ENCODE peak calls at places on chromosomes 4 and X, in ten cellular contexts. One of them, this sample, is unnamed.

GRCh38 chrX:13716455-13716854 is 18.0 kb downstream of the TRAPPC2 start:
- DNase-seq in neural progenitor cell: no peak
- DNase-seq in fibroblast of mammary gland: no peak
- DNase-seq in endothelial cell: no peak
- DNase-seq in PC-3: no peak
- DNase-seq in RWPE1: no peak
- DNase-seq in right atrium auricular region: no peak
- DNase-seq in activated B cell treated with CpG ODN at 0.5 μM for 24 hours: no peak
- DNase-seq in transverse colon: no peak
- DNase-seq in H9: no peak
- DNase-seq in this sample: no peak

GRCh38 chrX:72247206-72247944 is 8.5 kb upstream of the ERCC6L start:
- DNase-seq in neural progenitor cell: no peak
- DNase-seq in fibroblast of mammary gland: peak
- DNase-seq in endothelial cell: no peak
- DNase-seq in PC-3: peak
- DNase-seq in RWPE1: no peak
- DNase-seq in right atrium auricular region: no peak
- DNase-seq in activated B cell treated with CpG ODN at 0.5 μM for 24 hours: no peak
- DNase-seq in transverse colon: peak
- DNase-seq in H9: no peak
- DNase-seq in this sample: no peak

GRCh38 chr4:85909851-85910250 is 434.9 kb downstream of the ARHGAP24 start:
- DNase-seq in neural progenitor cell: no peak
- DNase-seq in fibroblast of mammary gland: no peak
- DNase-seq in endothelial cell: no peak
- DNase-seq in PC-3: no peak
- DNase-seq in RWPE1: no peak
- DNase-seq in right atrium auricular region: no peak
- DNase-seq in activated B cell treated with CpG ODN at 0.5 μM for 24 hours: no peak
- DNase-seq in transverse colon: no peak
- DNase-seq in H9: no peak
- DNase-seq in this sample: no peak

GRCh38 chr4:55947912-55948725 is 626 bp upstream of the CEP135 start:
- DNase-seq in neural progenitor cell: no peak
- DNase-seq in fibroblast of mammary gland: peak
- DNase-seq in endothelial cell: peak
- DNase-seq in PC-3: peak
- DNase-seq in RWPE1: peak
- DNase-seq in right atrium auricular region: no peak
- DNase-seq in activated B cell treated with CpG ODN at 0.5 μM for 24 hours: no peak
- DNase-seq in transverse colon: no peak
- DNase-seq in H9: no peak
- DNase-seq in this sample: no peak

GRCh38 chr4:1767770-1768366 is 25.2 kb upstream of the FGFR3 start:
- DNase-seq in neural progenitor cell: peak
- DNase-seq in fibroblast of mammary gland: peak
- DNase-seq in endothelial cell: peak
- DNase-seq in PC-3: no peak
- DNase-seq in RWPE1: no peak
- DNase-seq in right atrium auricular region: no peak
- DNase-seq in activated B cell treated with CpG ODN at 0.5 μM for 24 hours: no peak
- DNase-seq in transverse colon: peak
- DNase-seq in H9: peak
- DNase-seq in this sample: no peak

GRCh38 chr4:76883147-76883546 is 14.8 kb downstream of the SOWAHB start:
- DNase-seq in neural progenitor cell: no peak
- DNase-seq in fibroblast of mammary gland: no peak
- DNase-seq in endothelial cell: no peak
- DNase-seq in PC-3: no peak
- DNase-seq in RWPE1: no peak
- DNase-seq in right atrium auricular region: no peak
- DNase-seq in activated B cell treated with CpG ODN at 0.5 μM for 24 hours: no peak
- DNase-seq in transverse colon: no peak
- DNase-seq in H9: no peak
- DNase-seq in this sample: no peak

GRCh38 chr4:12116009-12116542 is 687.4 kb upstream of the HS3ST1 start:
- DNase-seq in neural progenitor cell: no peak
- DNase-seq in fibroblast of mammary gland: no peak
- DNase-seq in endothelial cell: no peak
- DNase-seq in PC-3: no peak
- DNase-seq in RWPE1: no peak
- DNase-seq in right atrium auricular region: no peak
- DNase-seq in activated B cell treated with CpG ODN at 0.5 μM for 24 hours: no peak
- DNase-seq in transverse colon: no peak
- DNase-seq in H9: no peak
- DNase-seq in this sample: no peak

GRCh38 chr4:186622788-186623464 is 67.6 kb upstream of the MTNR1A start:
- DNase-seq in neural progenitor cell: no peak
- DNase-seq in fibroblast of mammary gland: peak
- DNase-seq in endothelial cell: no peak
- DNase-seq in PC-3: no peak
- DNase-seq in RWPE1: peak
- DNase-seq in right atrium auricular region: peak
- DNase-seq in activated B cell treated with CpG ODN at 0.5 μM for 24 hours: no peak
- DNase-seq in transverse colon: no peak
- DNase-seq in H9: no peak
- DNase-seq in this sample: no peak

GRCh38 chr4:16597829-16598228 is 300.6 kb downstream of the LDB2 start:
- DNase-seq in neural progenitor cell: peak
- DNase-seq in fibroblast of mammary gland: peak
- DNase-seq in endothelial cell: peak
- DNase-seq in PC-3: peak
- DNase-seq in RWPE1: no peak
- DNase-seq in right atrium auricular region: no peak
- DNase-seq in activated B cell treated with CpG ODN at 0.5 μM for 24 hours: no peak
- DNase-seq in transverse colon: no peak
- DNase-seq in H9: no peak
- DNase-seq in this sample: no peak

GRCh38 chr4:5890063-5890727 is 2.7 kb downstream of the CRMP1 start:
- DNase-seq in neural progenitor cell: peak
- DNase-seq in fibroblast of mammary gland: no peak
- DNase-seq in endothelial cell: peak
- DNase-seq in PC-3: no peak
- DNase-seq in RWPE1: no peak
- DNase-seq in right atrium auricular region: no peak
- DNase-seq in activated B cell treated with CpG ODN at 0.5 μM for 24 hours: no peak
- DNase-seq in transverse colon: no peak
- DNase-seq in H9: peak
- DNase-seq in this sample: no peak

GRCh38 chr4:128573781-128574508 is 235.6 kb upstream of the JADE1 start:
- DNase-seq in neural progenitor cell: no peak
- DNase-seq in fibroblast of mammary gland: peak
- DNase-seq in endothelial cell: no peak
- DNase-seq in PC-3: peak
- DNase-seq in RWPE1: no peak
- DNase-seq in right atrium auricular region: no peak
- DNase-seq in activated B cell treated with CpG ODN at 0.5 μM for 24 hours: no peak
- DNase-seq in transverse colon: no peak
- DNase-seq in H9: no peak
- DNase-seq in this sample: no peak

GRCh38 chr4:108881190-108881589 is 118.3 kb upstream of the ETNPPL start:
- DNase-seq in neural progenitor cell: peak
- DNase-seq in fibroblast of mammary gland: peak
- DNase-seq in endothelial cell: no peak
- DNase-seq in PC-3: no peak
- DNase-seq in RWPE1: peak
- DNase-seq in right atrium auricular region: no peak
- DNase-seq in activated B cell treated with CpG ODN at 0.5 μM for 24 hours: no peak
- DNase-seq in transverse colon: no peak
- DNase-seq in H9: no peak
- DNase-seq in this sample: no peak

GRCh38 chr4:138138774-138139173 is 103.4 kb downstream of the SLC7A11 start:
- DNase-seq in neural progenitor cell: no peak
- DNase-seq in fibroblast of mammary gland: no peak
- DNase-seq in endothelial cell: no peak
- DNase-seq in PC-3: no peak
- DNase-seq in RWPE1: no peak
- DNase-seq in right atrium auricular region: no peak
- DNase-seq in activated B cell treated with CpG ODN at 0.5 μM for 24 hours: no peak
- DNase-seq in transverse colon: no peak
- DNase-seq in H9: no peak
- DNase-seq in this sample: no peak

GRCh38 chr4:26570596-26570995 is 13.3 kb upstream of the TBC1D19 start:
- DNase-seq in neural progenitor cell: no peak
- DNase-seq in fibroblast of mammary gland: peak
- DNase-seq in endothelial cell: no peak
- DNase-seq in PC-3: no peak
- DNase-seq in RWPE1: no peak
- DNase-seq in right atrium auricular region: no peak
- DNase-seq in activated B cell treated with CpG ODN at 0.5 μM for 24 hours: no peak
- DNase-seq in transverse colon: no peak
- DNase-seq in H9: no peak
- DNase-seq in this sample: no peak

GRCh38 chrX:35461164-35461563 is 337.0 kb upstream of the MAGEB16 start:
- DNase-seq in neural progenitor cell: no peak
- DNase-seq in fibroblast of mammary gland: no peak
- DNase-seq in endothelial cell: no peak
- DNase-seq in PC-3: no peak
- DNase-seq in RWPE1: no peak
- DNase-seq in right atrium auricular region: no peak
- DNase-seq in activated B cell treated with CpG ODN at 0.5 μM for 24 hours: no peak
- DNase-seq in transverse colon: no peak
- DNase-seq in H9: no peak
- DNase-seq in this sample: no peak

GRCh38 chr4:64272432-64272831 is 136.8 kb downstream of the TECRL start:
- DNase-seq in neural progenitor cell: no peak
- DNase-seq in fibroblast of mammary gland: no peak
- DNase-seq in endothelial cell: no peak
- DNase-seq in PC-3: peak
- DNase-seq in RWPE1: no peak
- DNase-seq in right atrium auricular region: no peak
- DNase-seq in activated B cell treated with CpG ODN at 0.5 μM for 24 hours: no peak
- DNase-seq in transverse colon: no peak
- DNase-seq in H9: peak
- DNase-seq in this sample: no peak

GRCh38 chr4:64266263-64266662 is 143.0 kb downstream of the TECRL start:
- DNase-seq in neural progenitor cell: no peak
- DNase-seq in fibroblast of mammary gland: no peak
- DNase-seq in endothelial cell: no peak
- DNase-seq in PC-3: no peak
- DNase-seq in RWPE1: no peak
- DNase-seq in right atrium auricular region: no peak
- DNase-seq in activated B cell treated with CpG ODN at 0.5 μM for 24 hours: no peak
- DNase-seq in transverse colon: no peak
- DNase-seq in H9: no peak
- DNase-seq in this sample: no peak

GRCh38 chr4:64271601-64272081 is 137.6 kb downstream of the TECRL start:
- DNase-seq in neural progenitor cell: no peak
- DNase-seq in fibroblast of mammary gland: no peak
- DNase-seq in endothelial cell: no peak
- DNase-seq in PC-3: peak
- DNase-seq in RWPE1: no peak
- DNase-seq in right atrium auricular region: peak
- DNase-seq in activated B cell treated with CpG ODN at 0.5 μM for 24 hours: no peak
- DNase-seq in transverse colon: no peak
- DNase-seq in H9: peak
- DNase-seq in this sample: no peak
- TF ChIP-seq CTCF in neural progenitor cell: no peak
- TF ChIP-seq CTCF in fibroblast of mammary gland: no peak
- TF ChIP-seq CTCF in endothelial cell: no peak
- TF ChIP-seq CTCF in PC-3: peak
- TF ChIP-seq CTCF in RWPE1: no peak
- TF ChIP-seq CTCF in right atrium auricular region: peak
- TF ChIP-seq CTCF in activated B cell treated with CpG ODN at 0.5 μM for 24 hours: no peak
- TF ChIP-seq CTCF in transverse colon: no peak
- TF ChIP-seq CTCF in H9: peak
- TF ChIP-seq CTCF in this sample: no peak

DNA sequence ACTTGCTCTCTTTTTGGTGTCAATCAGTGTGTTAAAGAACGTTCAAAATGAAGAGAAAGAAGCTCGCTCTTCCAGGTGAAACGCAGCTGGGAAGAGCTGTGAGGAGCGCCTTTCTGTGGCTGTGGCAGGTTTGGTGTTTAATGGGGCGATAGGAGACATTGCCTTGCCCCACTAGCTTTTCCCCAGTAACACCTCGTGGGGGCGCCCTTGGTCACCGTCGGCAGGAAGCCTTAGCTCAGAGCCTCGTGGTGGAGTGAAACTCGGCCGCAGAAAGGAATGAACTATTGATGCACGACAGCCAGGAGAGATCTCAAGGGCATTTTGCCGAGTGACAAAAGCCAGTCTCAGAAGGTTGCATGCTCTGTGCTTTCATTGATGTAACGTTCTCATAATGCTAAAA is 65.1 kb downstream of the GPR143 start:
- DNase-seq in neural progenitor cell: no peak
- DNase-seq in fibroblast of mammary gland: no peak
- DNase-seq in endothelial cell: no peak
- DNase-seq in PC-3: no peak
- DNase-seq in RWPE1: no peak
- DNase-seq in right atrium auricular region: no peak
- DNase-seq in activated B cell treated with CpG ODN at 0.5 μM for 24 hours: no peak
- DNase-seq in transverse colon: no peak
- DNase-seq in H9: peak
- DNase-seq in this sample: no peak
- TF ChIP-seq CTCF in neural progenitor cell: no peak
- TF ChIP-seq CTCF in fibroblast of mammary gland: no peak
- TF ChIP-seq CTCF in endothelial cell: no peak
- TF ChIP-seq CTCF in PC-3: no peak
- TF ChIP-seq CTCF in RWPE1: no peak
- TF ChIP-seq CTCF in right atrium auricular region: no peak
- TF ChIP-seq CTCF in activated B cell treated with CpG ODN at 0.5 μM for 24 hours: no peak
- TF ChIP-seq CTCF in transverse colon: no peak
- TF ChIP-seq CTCF in H9: peak
- TF ChIP-seq CTCF in this sample: no peak

GRCh38 chrX:26445288-26445687 is 229.3 kb downstream of the MAGEB5 start:
- DNase-seq in neural progenitor cell: no peak
- DNase-seq in fibroblast of mammary gland: no peak
- DNase-seq in endothelial cell: no peak
- DNase-seq in PC-3: no peak
- DNase-seq in RWPE1: no peak
- DNase-seq in right atrium auricular region: no peak
- DNase-seq in activated B cell treated with CpG ODN at 0.5 μM for 24 hours: no peak
- DNase-seq in transverse colon: no peak
- DNase-seq in H9: no peak
- DNase-seq in this sample: no peak

GRCh38 chrX:26442340-26442739 is 226.4 kb downstream of the MAGEB5 start:
- DNase-seq in neural progenitor cell: peak
- DNase-seq in fibroblast of mammary gland: peak
- DNase-seq in endothelial cell: peak
- DNase-seq in PC-3: peak
- DNase-seq in RWPE1: no peak
- DNase-seq in right atrium auricular region: no peak
- DNase-seq in activated B cell treated with CpG ODN at 0.5 μM for 24 hours: no peak
- DNase-seq in transverse colon: no peak
- DNase-seq in H9: no peak
- DNase-seq in this sample: no peak
- TF ChIP-seq CTCF in neural progenitor cell: peak
- TF ChIP-seq CTCF in fibroblast of mammary gland: peak
- TF ChIP-seq CTCF in endothelial cell: no peak
- TF ChIP-seq CTCF in PC-3: no peak
- TF ChIP-seq CTCF in RWPE1: no peak
- TF ChIP-seq CTCF in right atrium auricular region: peak
- TF ChIP-seq CTCF in activated B cell treated with CpG ODN at 0.5 μM for 24 hours: no peak
- TF ChIP-seq CTCF in transverse colon: no peak
- TF ChIP-seq CTCF in H9: peak
- TF ChIP-seq CTCF in this sample: peak

DNA sequence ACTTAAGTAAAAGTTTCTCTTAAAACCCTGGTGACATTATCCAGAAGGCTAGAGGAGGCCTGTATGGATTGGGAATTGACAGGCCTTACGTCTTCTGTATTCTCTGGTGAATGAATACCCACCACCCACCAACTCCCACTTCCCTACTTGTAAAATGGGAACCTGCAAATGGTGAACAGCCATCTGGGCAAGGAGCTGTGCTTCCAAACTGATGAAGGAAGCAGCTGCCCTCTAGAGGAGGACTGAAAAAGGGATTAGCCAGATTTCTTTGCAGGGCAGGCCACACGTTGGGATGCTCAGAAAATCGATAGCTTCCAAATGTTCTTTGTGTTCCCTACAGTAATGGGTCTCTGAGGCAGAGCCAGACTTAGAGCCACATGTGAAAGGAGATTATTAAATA is 39.3 kb upstream of the LPAR4 start:
- DNase-seq in neural progenitor cell: peak
- DNase-seq in fibroblast of mammary gland: peak
- DNase-seq in endothelial cell: peak
- DNase-seq in PC-3: peak
- DNase-seq in RWPE1: no peak
- DNase-seq in right atrium auricular region: no peak
- DNase-seq in activated B cell treated with CpG ODN at 0.5 μM for 24 hours: no peak
- DNase-seq in transverse colon: peak
- DNase-seq in H9: peak
- DNase-seq in this sample: no peak
- TF ChIP-seq CTCF in neural progenitor cell: peak
- TF ChIP-seq CTCF in fibroblast of mammary gland: peak
- TF ChIP-seq CTCF in endothelial cell: no peak
- TF ChIP-seq CTCF in PC-3: peak
- TF ChIP-seq CTCF in RWPE1: no peak
- TF ChIP-seq CTCF in right atrium auricular region: peak
- TF ChIP-seq CTCF in activated B cell treated with CpG ODN at 0.5 μM for 24 hours: no peak
- TF ChIP-seq CTCF in transverse colon: no peak
- TF ChIP-seq CTCF in H9: peak
- TF ChIP-seq CTCF in this sample: peak